ENCODE peak calls at places on chromosomes 4 and X, in eight cellular contexts. R is fibroblast of lung, A is colonic mucosa, B is HCT116, G is pancreas, Y is spleen, M is NB4, W is astrocyte. Z is an unnamed sample.
A peak's percentile ranks its signal among the peaks of the same experiment; 100 is the strongest.

GRCh38 chrX:29662101-29662500 is 553.3 kb upstream of the MAGEB2 start:
- DNase-seq in R (peak; percentile 51), A (no peak), B (no peak), G (no peak), Y (no peak), M (no peak), W (peak; percentile 64), Z (peak; percentile 51)

GRCh38 chr4:36322921-36323354 is 41.5 kb downstream of the DTHD1 start:
- DNase-seq in R (no peak), A (no peak), B (no peak), G (no peak), Y (no peak), M (peak; percentile 43), W (no peak), Z (no peak)

GRCh38 chr4:158428242-158428641 is 93.4 kb upstream of the RXFP1 start:
- DNase-seq in R (peak; percentile 27), A (no peak), B (no peak), G (no peak), Y (no peak), M (no peak), W (peak; percentile 21), Z (no peak)

GRCh38 chr4:94171616-94172015 is 36.0 kb upstream of the SMARCAD1 start:
- DNase-seq in R (no peak), A (no peak), B (no peak), G (no peak), Y (no peak), M (peak; percentile 25), W (no peak), Z (no peak)

GRCh38 chr4:38620025-38620424 is 44.0 kb upstream of the KLF3 start:
- DNase-seq in R (no peak), A (no peak), B (no peak), G (no peak), Y (no peak), M (no peak), W (no peak), Z (no peak)

GRCh38 chrX:16920116-16920515 is 26.3 kb upstream of the REPS2 start:
- DNase-seq in R (peak; percentile 16), A (no peak), B (no peak), G (no peak), Y (no peak), M (no peak), W (no peak), Z (no peak)

GRCh38 chr4:182717788-182718583 is 199.2 kb downstream of the DCTD start:
- DNase-seq in R (no peak), A (no peak), B (no peak), G (no peak), Y (no peak), M (peak; percentile 23), W (no peak), Z (no peak)

GRCh38 chr4:28973591-28974350 is 1746.4 kb upstream of the PCDH7 start:
- DNase-seq in R (peak; percentile 6), A (no peak), B (no peak), G (no peak), Y (no peak), M (no peak), W (peak; percentile 2), Z (peak; percentile 80)

GRCh38 chr4:72566573-72566972 is 2.4 kb downstream of the ADAMTS3 start:
- DNase-seq in R (no peak), A (no peak), B (no peak), G (no peak), Y (no peak), M (no peak), W (no peak), Z (no peak)

GRCh38 chr4:100461796-100462195 is 56.0 kb downstream of the EMCN start:
- DNase-seq in R (no peak), A (no peak), B (no peak), G (no peak), Y (no peak), M (no peak), W (peak; percentile 18), Z (no peak)

DNA sequence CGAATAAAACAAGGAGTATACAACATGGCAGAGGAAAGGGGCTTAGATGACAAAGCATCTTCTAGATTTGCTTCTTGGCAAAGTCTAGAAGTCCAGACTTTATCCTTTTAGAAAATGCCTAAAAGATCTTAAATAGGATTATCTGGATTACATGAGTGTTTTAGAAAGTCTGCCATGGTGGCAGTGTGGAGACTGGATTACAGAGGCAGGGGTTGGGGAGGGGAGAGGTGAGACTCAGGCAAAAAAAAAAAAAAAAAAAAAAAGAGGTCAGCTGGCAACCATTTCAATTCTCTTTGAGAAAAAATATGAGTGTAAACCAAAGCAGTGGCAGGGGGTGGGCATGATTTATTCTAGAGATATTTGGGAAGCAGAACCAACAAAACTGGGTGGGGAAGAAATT is 17.4 kb downstream of the ZNF827 start:
- DNase-seq in R (no peak), A (no peak), B (no peak), G (no peak), Y (no peak), M (no peak), W (no peak), Z (no peak)
- TF ChIP-seq CTCF in R (no peak), A (no peak), B (no peak), G (no peak), Y (no peak), M (no peak), W (no peak), Z (no peak)

DNA sequence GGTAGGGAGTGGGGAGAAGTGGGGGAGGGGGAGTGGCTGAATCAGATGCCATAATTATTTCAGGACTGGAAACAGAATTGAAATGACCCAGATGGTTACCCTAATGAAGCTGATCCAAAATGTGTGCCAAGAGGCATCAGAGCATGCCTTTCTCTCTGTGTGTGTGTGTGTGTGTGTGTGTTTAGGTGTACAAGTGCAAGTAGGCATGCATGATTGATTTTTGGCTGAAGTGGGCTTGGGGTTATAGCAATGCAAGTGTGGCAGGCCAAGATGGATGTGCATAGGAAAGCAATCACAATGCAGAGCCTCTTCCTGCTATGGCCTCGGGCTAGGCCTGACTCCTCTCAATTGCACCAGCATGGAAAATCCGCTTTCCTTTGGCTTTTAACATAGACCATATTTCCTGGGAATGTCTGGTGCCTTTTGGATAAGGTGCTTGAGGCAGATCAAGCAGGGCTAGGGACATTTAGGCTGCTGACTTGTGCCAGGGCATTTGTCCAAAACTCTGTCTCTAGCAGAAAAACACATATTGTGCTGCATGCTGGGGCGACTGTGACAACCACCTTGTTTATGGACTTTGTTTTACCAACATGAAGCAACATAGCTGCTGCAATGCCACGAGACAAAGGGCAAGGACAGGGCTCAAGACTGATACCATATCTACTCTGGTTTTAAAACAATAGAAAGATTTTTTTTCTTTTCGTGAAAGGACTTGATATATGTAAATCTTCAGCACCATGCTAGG is 395.7 kb downstream of the RAPGEF2 start:
- DNase-seq in R (no peak), A (no peak), B (no peak), G (no peak), Y (no peak), M (no peak), W (no peak), Z (no peak)
- TF ChIP-seq CTCF in R (no peak), A (no peak), B (no peak), G (no peak), Y (no peak), M (no peak), W (no peak), Z (no peak)

GRCh38 chr4:102625232-102625930 is 124.2 kb downstream of the NFKB1 start:
- DNase-seq in R (peak; percentile 73), A (no peak), B (no peak), G (no peak), Y (peak; percentile 84), M (peak; percentile 75), W (no peak), Z (peak; percentile 56)

GRCh38 chr4:102620697-102621497 is 119.7 kb downstream of the NFKB1 start:
- DNase-seq in R (peak; percentile 73), A (peak; percentile 60), B (peak; percentile 76), G (no peak), Y (no peak), M (peak; percentile 71), W (peak; percentile 85), Z (peak; percentile 87)

GRCh38 chr4:102627831-102628523 is 126.8 kb downstream of the NFKB1 start:
- DNase-seq in R (peak; percentile 15), A (no peak), B (peak; percentile 22), G (no peak), Y (no peak), M (peak; percentile 10), W (peak; percentile 83), Z (peak; percentile 93)

GRCh38 chr4:102623622-102624021 is 122.5 kb downstream of the NFKB1 start:
- DNase-seq in R (peak; percentile 59), A (no peak), B (peak; percentile 28), G (no peak), Y (no peak), M (peak; percentile 29), W (peak; percentile 61), Z (peak; percentile 8)
- TF ChIP-seq CTCF in R (peak; percentile 16), A (no peak), B (peak; percentile 52), G (no peak), Y (no peak), M (no peak), W (peak; percentile 29), Z (peak; percentile 58)

DNA sequence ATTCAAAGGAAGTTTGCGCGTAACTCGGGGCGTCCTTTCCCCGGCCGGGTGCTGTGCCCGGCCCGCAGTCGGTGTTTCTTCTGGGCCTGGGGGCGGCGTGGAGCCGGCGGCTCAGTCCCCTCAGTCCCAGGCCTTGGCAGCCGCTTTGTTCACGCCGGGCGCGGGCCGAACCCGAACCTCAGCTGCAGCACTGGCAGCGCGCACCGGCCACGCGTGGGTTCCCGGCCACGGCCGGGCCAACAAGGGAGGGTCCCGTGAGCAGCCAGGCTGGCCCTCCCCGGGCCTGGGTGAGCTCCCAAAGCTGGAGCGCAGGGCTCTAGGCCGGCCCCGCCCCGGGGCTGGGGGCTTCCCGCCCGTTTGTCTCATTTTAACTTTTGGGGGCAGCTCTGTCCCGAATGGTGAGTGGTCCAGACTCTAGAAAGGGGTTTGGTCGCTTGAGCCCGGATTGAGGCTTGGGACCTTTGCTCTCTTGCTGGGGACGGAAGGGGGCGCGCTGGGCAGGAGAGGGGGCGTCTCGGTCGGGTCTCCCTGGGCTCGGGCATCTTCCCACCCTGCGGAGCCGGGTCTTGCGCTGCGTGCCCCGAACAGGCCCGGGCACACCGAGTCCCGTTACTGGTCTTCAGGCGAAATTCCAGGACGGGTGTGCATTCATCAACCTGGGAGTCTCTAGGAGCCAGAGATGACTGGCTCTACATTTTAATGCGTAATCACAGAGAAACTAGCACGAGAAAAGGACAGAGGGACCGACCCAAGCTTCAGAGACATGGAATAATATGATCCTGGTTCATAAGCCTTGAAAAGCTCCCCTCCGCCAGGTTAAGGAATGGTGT is 177.1 kb downstream of the CBR4 start:
- DNase-seq in R (no peak), A (peak; percentile 41), B (no peak), G (peak; percentile 68), Y (peak; percentile 76), M (no peak), W (no peak), Z (peak; percentile 33)
- TF ChIP-seq CTCF in R (no peak), A (no peak), B (no peak), G (no peak), Y (no peak), M (no peak), W (no peak), Z (peak; percentile 54)

DNA sequence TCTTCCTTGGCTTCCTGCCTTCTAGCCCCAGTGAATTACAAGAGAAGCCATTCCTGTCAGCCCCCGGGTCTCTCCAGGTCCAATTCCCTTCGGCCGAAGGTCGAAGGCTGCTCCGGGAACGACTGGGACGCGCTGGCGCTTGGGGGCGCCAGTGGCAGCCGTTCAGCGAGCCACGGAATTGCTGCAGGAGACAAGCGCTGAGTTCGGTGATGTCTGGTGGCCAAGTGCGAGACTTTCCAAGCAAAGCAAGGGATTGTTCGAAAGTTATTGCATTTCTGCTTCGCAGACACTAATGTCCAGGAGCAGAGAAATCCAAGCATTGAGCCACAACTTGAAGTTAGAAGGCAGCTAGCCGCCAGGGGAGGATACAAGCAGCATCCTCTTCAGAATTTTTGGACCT is 1.1 kb upstream of the DKK2 start:
- DNase-seq in R (no peak), A (peak; percentile 38), B (no peak), G (peak; percentile 80), Y (peak; percentile 65), M (no peak), W (peak; percentile 18), Z (peak; percentile 12)
- TF ChIP-seq CTCF in R (peak; percentile 48), A (no peak), B (no peak), G (no peak), Y (no peak), M (no peak), W (peak; percentile 48), Z (peak; percentile 73)

GRCh38 chrX:123450217-123450616 is 266.1 kb downstream of the GRIA3 start:
- DNase-seq in R (peak; percentile 3), A (no peak), B (no peak), G (no peak), Y (no peak), M (peak; percentile 1), W (no peak), Z (no peak)
- TF ChIP-seq CTCF in R (peak; percentile 43), A (no peak), B (peak; percentile 12), G (no peak), Y (no peak), M (peak; percentile 38), W (peak; percentile 30), Z (peak; percentile 71)